ENCODE peak calls at places on chromosomes 2 and 18, in four cellular contexts. J is NCI-H510A treated with DMSO at 0.1 percent for 48 hours, O is pancreas, M is frontal cortex. G is an unnamed sample.

GRCh38 chr2:96025107-96025492 is 9.6 kb downstream of the GPAT2 start:
- DNase-seq in J (no peak), O (peak), M (no peak), G (no peak)

GRCh38 chr2:46645681-46646162 is 166.4 kb downstream of the TMEM247 start:
- DNase-seq in J (peak), O (no peak), M (no peak), G (peak)

GRCh38 chr2:200730302-200730701 is 81.4 kb upstream of the BZW1 start:
- DNase-seq in J (no peak), O (no peak), M (no peak), G (no peak)

GRCh38 chr2:59182249-59182648 is 941.1 kb upstream of the FANCL start:
- DNase-seq in J (no peak), O (no peak), M (no peak), G (peak)

GRCh38 chr2:115169814-115170213 is 727.4 kb downstream of the DPP10 start:
- DNase-seq in J (no peak), O (no peak), M (no peak), G (no peak)

GRCh38 chr2:239181601-239182471 is 219.0 kb downstream of the HDAC4 start:
- DNase-seq in J (peak), O (peak), M (no peak), G (no peak)

GRCh38 chr18:10259934-10260333 is 194.5 kb upstream of the APCDD1 start:
- DNase-seq in J (no peak), O (no peak), M (no peak), G (peak)

GRCh38 chr2:149885468-149885867 is 297.9 kb upstream of the MMADHC start:
- DNase-seq in J (peak), O (no peak), M (no peak), G (no peak)

GRCh38 chr2:117957616-117958015 is 56.3 kb downstream of the CCDC93 start:
- DNase-seq in J (no peak), O (no peak), M (no peak), G (no peak)

GRCh38 chr2:31337860-31338259 is 76.7 kb downstream of the XDH start:
- DNase-seq in J (no peak), O (no peak), M (no peak), G (peak)

GRCh38 chr2:75605770-75606535 is 40.6 kb upstream of the MRPL19 start:
- DNase-seq in J (peak), O (no peak), M (no peak), G (peak)

GRCh38 chr2:101148777-101149176 is 2.4 kb downstream of the TBC1D8 start:
- DNase-seq in J (no peak), O (no peak), M (no peak), G (no peak)

GRCh38 chr2:182245963-182246362 is 180.9 kb downstream of the PDE1A start:
- DNase-seq in J (no peak), O (no peak), M (no peak), G (no peak)

GRCh38 chr18:6566338-6566911 is 151.7 kb upstream of the L3MBTL4 start:
- DNase-seq in J (peak), O (no peak), M (no peak), G (no peak)

GRCh38 chr2:54306561-54306960 is 50.5 kb upstream of the TSPYL6 start:
- DNase-seq in J (no peak), O (no peak), M (no peak), G (no peak)

GRCh38 chr2:166293984-166294383 is 81.8 kb downstream of the SCN9A start:
- DNase-seq in J (no peak), O (no peak), M (no peak), G (peak)

GRCh38 chr18:46152436-46152807 is 48.2 kb downstream of the HAUS1 start:
- DNase-seq in J (peak), O (no peak), M (no peak), G (peak)

GRCh38 chr2:64478502-64479230 is 24.7 kb downstream of the LGALSL start:
- DNase-seq in J (no peak), O (no peak), M (no peak), G (no peak)

GRCh38 chr2:64400733-64401500 is 53.0 kb upstream of the LGALSL start:
- DNase-seq in J (no peak), O (no peak), M (no peak), G (no peak)

GRCh38 chr18:33579868-33580205 is 1.8 kb downstream of the ASXL3 start:
- DNase-seq in J (peak), O (no peak), M (no peak), G (no peak)

GRCh38 chr2:171723724-171724683 is 36.7 kb downstream of the DYNC1I2 start:
- DNase-seq in J (peak), O (no peak), M (no peak), G (peak)

GRCh38 chr18:24089626-24090337 is 49.1 kb upstream of the CABYR start:
- DNase-seq in J (no peak), O (no peak), M (no peak), G (no peak)

GRCh38 chr18:22559414-22560282 is 141.9 kb upstream of the CTAGE1 start:
- DNase-seq in J (no peak), O (peak), M (no peak), G (peak)

GRCh38 chr2:237744613-237745249 is 53.8 kb upstream of the RBM44 start:
- DNase-seq in J (peak), O (peak), M (peak), G (peak)

GRCh38 chr2:28381225-28382180 is 11.2 kb upstream of the FOSL2 start:
- DNase-seq in J (no peak), O (peak), M (no peak), G (no peak)